ENCODE peak calls at places on chromosomes 2 and 18, in nine cellular contexts. H is right cardiac atrium, I is fibroblast of lung, D is mammary epithelial cell, L is OCI-LY7, Y is H1, G is spleen, A is body of pancreas, R is GM12878. M is an unnamed sample.

GRCh38 chr2:147610491-147611050 is 234.3 kb upstream of the ACVR2A start:
- DNase-seq in R (no peak), Y (no peak), H (no peak), I (no peak), L (no peak), A (no peak), G (no peak), D (no peak), M (no peak)

GRCh38 chr2:165827921-165828276 is 33.9 kb upstream of the GALNT3 start:
- DNase-seq in I (peak; percentile 32), R (no peak), A (no peak), H (no peak), G (no peak), L (no peak), Y (no peak), D (no peak), M (no peak)

GRCh38 chr18:58615150-58616132 is 13.4 kb downstream of the ALPK2 start:
- DNase-seq in Y (no peak), H (no peak), A (peak; percentile 20), R (peak; percentile 88), L (no peak), I (no peak), G (no peak), D (peak; percentile 46), M (peak; percentile 20)

GRCh38 chr2:166238176-166238575 is 110.4 kb upstream of the SCN1A start:
- DNase-seq in G (no peak), Y (no peak), A (no peak), D (no peak), H (no peak), L (no peak), R (no peak), I (peak; percentile 50), M (no peak)

GRCh38 chr18:21656402-21656801 is 44.3 kb downstream of the SNRPD1 start:
- DNase-seq in A (no peak), G (no peak), H (no peak), R (no peak), L (no peak), I (peak; percentile 24), D (no peak), Y (no peak), M (no peak)

GRCh38 chr2:200763422-200763821 is 48.3 kb upstream of the BZW1 start:
- DNase-seq in R (no peak), I (no peak), D (no peak), A (no peak), L (no peak), Y (no peak), G (no peak), H (no peak), M (no peak)

GRCh38 chr2:200777275-200777674 is 34.4 kb upstream of the BZW1 start:
- DNase-seq in G (no peak), R (no peak), Y (no peak), A (no peak), H (no peak), I (no peak), D (no peak), L (no peak), M (no peak)

GRCh38 chr18:8654482-8655451 is 45.5 kb downstream of the RAB12 start:
- DNase-seq in D (no peak), I (peak; percentile 57), A (no peak), L (peak; percentile 55), G (no peak), Y (no peak), R (no peak), H (no peak), M (no peak)

DNA sequence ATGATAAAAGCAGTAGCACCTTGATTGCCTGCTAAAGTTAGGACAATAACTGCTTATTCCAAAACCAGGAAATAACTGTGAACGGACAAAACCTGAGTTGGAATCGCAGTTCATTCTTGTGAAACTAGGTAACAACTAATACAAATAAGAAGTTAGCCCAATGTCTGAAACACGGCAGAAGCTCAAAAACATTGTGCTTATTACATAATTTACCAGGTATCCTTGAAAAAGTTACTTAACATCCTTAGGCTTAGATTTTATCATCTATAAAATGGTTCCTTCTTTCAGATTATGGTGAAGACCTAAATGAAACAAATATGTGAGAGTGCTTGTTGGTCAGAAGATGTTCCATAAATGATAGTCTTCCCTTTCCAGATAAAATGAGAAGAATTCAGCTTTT is 32.4 kb downstream of the RTN4 start:
- DNase-seq in H (no peak), Y (no peak), D (no peak), A (no peak), G (no peak), L (no peak), R (no peak), I (no peak), M (no peak)
- H3K4me1 ChIP-seq in H (no peaks in the 10 kb centered on the region), Y (peaks cover 13% of the 10 kb centered on the region), D (peaks cover 37% of the 10 kb centered on the region), A (peaks cover 36% of the 10 kb centered on the region), G (peaks cover 93% of the 10 kb centered on the region), L (peaks cover 29% of the 10 kb centered on the region), R (peaks cover 2% of the 10 kb centered on the region), I (peaks cover 10% of the 10 kb centered on the region), M (peaks cover 12% of the 10 kb centered on the region)

GRCh38 chr2:43087413-43087812 is 139.0 kb downstream of the ZFP36L2 start:
- DNase-seq in Y (no peak), R (no peak), I (no peak), A (no peak), D (no peak), G (no peak), L (no peak), H (no peak), M (no peak)
- H3K4me1 ChIP-seq in Y (peaks cover 10% of the 10 kb centered on the region), R (no peaks in the 10 kb centered on the region), I (peaks cover 51% of the 10 kb centered on the region), A (peaks cover 22% of the 10 kb centered on the region), D (peaks cover 64% of the 10 kb centered on the region), G (peaks cover 53% of the 10 kb centered on the region), L (no peaks in the 10 kb centered on the region), H (peaks cover 36% of the 10 kb centered on the region), M (no peaks in the 10 kb centered on the region)

GRCh38 chr2:239285071-239285931 is 115.5 kb downstream of the HDAC4 start:
- DNase-seq in G (peak; percentile 84), A (no peak), L (no peak), Y (no peak), R (no peak), D (no peak), H (no peak), I (peak; percentile 43), M (no peak)
- H3K4me1 ChIP-seq in G (peaks cover 78% of the 10 kb centered on the region), A (peaks cover 27% of the 10 kb centered on the region), L (no peaks in the 10 kb centered on the region), Y (peaks cover 10% of the 10 kb centered on the region), R (peaks cover 29% of the 10 kb centered on the region), D (peaks cover 4% of the 10 kb centered on the region), H (peaks cover 16% of the 10 kb centered on the region), I (peaks cover 7% of the 10 kb centered on the region), M (peaks cover 20% of the 10 kb centered on the region)

GRCh38 chr2:66555076-66555475 is 120.2 kb downstream of the MEIS1 start:
- DNase-seq in G (no peak), R (no peak), L (no peak), D (no peak), I (peak; percentile 72), Y (no peak), H (no peak), A (no peak), M (no peak)
- H3K4me1 ChIP-seq in G (peaks cover 16% of the 10 kb centered on the region), R (no peaks in the 10 kb centered on the region), L (no peaks in the 10 kb centered on the region), D (no peaks in the 10 kb centered on the region), I (peaks cover 16% of the 10 kb centered on the region), Y (no peaks in the 10 kb centered on the region), H (no peaks in the 10 kb centered on the region), A (peaks cover 47% of the 10 kb centered on the region), M (no peaks in the 10 kb centered on the region)

GRCh38 chr2:226904592-226904991 is 68.7 kb downstream of the RHBDD1 start:
- DNase-seq in D (no peak), R (no peak), A (no peak), H (no peak), I (no peak), L (peak; percentile 20), G (no peak), Y (no peak), M (no peak)

GRCh38 chr2:226909131-226909530 is 73.3 kb downstream of the RHBDD1 start:
- DNase-seq in L (peak; percentile 60), I (no peak), G (no peak), A (no peak), Y (no peak), D (no peak), R (no peak), H (no peak), M (no peak)

GRCh38 chr2:226903179-226903578 is 67.3 kb downstream of the RHBDD1 start:
- DNase-seq in L (no peak), D (peak; percentile 75), A (no peak), H (no peak), G (no peak), R (no peak), I (peak; percentile 83), Y (no peak), M (no peak)

GRCh38 chr2:226906439-226906796 is 70.6 kb downstream of the RHBDD1 start:
- DNase-seq in H (no peak), D (no peak), I (no peak), L (peak; percentile 81), G (no peak), Y (no peak), A (no peak), R (peak; percentile 43), M (no peak)

DNA sequence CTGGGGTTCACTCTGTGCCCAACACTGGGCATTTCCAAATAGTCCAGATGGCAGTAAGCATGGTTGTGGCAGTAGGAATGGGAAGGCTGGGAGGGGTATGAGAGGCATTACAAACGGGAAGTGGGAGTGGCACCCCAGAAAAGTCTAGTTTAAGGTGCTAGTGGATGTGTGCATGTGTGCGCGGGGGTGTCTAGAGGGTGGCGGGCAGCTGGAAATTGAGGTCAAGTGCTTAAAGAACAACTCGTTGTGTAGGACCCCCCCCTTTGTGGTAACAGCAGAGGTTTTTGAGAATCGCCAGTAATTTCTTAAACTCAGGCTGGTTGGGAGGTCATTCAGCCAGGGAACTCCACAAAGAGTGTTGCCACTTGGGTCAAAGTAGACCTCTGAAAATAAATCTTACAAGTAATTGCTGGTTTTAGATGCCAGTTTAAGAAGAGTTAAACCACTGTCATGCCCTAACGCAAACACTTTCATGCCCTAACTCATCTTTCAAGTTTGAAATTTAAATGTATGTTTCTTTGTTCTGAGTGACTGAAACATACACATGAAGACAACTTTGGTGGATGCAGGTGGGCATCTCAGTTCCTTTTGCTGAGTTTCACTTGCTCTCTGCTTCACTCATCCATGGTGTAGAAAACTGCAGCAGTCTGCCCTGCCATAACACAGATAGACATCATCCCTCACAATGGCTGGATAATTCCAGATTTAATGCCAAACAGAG is 70.0 kb downstream of the RHBDD1 start:
- DNase-seq in L (peak; percentile 93), H (no peak), I (no peak), Y (no peak), G (peak; percentile 79), R (peak; percentile 82), D (no peak), A (no peak), M (no peak)
- H3K4me1 ChIP-seq in L (peaks cover 96% of the 10 kb centered on the region), H (no peaks in the 10 kb centered on the region), I (peaks cover 10% of the 10 kb centered on the region), Y (no peaks in the 10 kb centered on the region), G (peaks cover 24% of the 10 kb centered on the region), R (peaks cover 48% of the 10 kb centered on the region), D (peaks cover 13% of the 10 kb centered on the region), A (no peaks in the 10 kb centered on the region), M (peaks cover 5% of the 10 kb centered on the region)

GRCh38 chr2:143192085-143192484 is 62.9 kb downstream of the ARHGAP15 start:
- DNase-seq in Y (no peak), R (no peak), G (no peak), H (no peak), L (no peak), A (no peak), I (no peak), D (no peak), M (no peak)

GRCh38 chr2:143193121-143193520 is 63.9 kb downstream of the ARHGAP15 start:
- DNase-seq in G (no peak), A (no peak), R (no peak), D (no peak), Y (no peak), H (no peak), L (no peak), I (no peak), M (no peak)
- H3K4me1 ChIP-seq in G (no peaks in the 10 kb centered on the region), A (no peaks in the 10 kb centered on the region), R (no peaks in the 10 kb centered on the region), D (no peaks in the 10 kb centered on the region), Y (no peaks in the 10 kb centered on the region), H (no peaks in the 10 kb centered on the region), L (no peaks in the 10 kb centered on the region), I (no peaks in the 10 kb centered on the region), M (no peaks in the 10 kb centered on the region)

GRCh38 chr2:16623046-16623445 is 42.6 kb downstream of the CYRIA start:
- DNase-seq in L (no peak), I (peak; percentile 57), H (no peak), G (no peak), A (no peak), D (peak; percentile 85), Y (no peak), R (no peak), M (no peak)
- H3K4me1 ChIP-seq in L (peaks cover 75% of the 10 kb centered on the region), I (peaks cover 6% of the 10 kb centered on the region), H (peaks cover 7% of the 10 kb centered on the region), G (peaks cover 89% of the 10 kb centered on the region), A (peaks cover 13% of the 10 kb centered on the region), D (no peaks in the 10 kb centered on the region), Y (peaks cover 6% of the 10 kb centered on the region), R (peaks cover 16% of the 10 kb centered on the region), M (no peaks in the 10 kb centered on the region)

M was measured in colonic mucosa.